ENCODE peak calls at places on chromosomes 13 and 19, in five cellular contexts. One of them, this sample, is unnamed. For H3K9me3, the result is how much of the 10 kb centered on the place peaks cover.

GRCh38 chr13:31797154-31797775 is 57.9 kb downstream of the RXFP2 start:
- DNase-seq in cardiac muscle cell: peak
- DNase-seq in body of pancreas: no peak
- DNase-seq in gastrocnemius medialis: no peak
- DNase-seq in psoas muscle: no peak
- DNase-seq in this sample: no peak

GRCh38 chr19:17379221-17379631 is 2.1 kb upstream of the PLVAP start:
- DNase-seq in cardiac muscle cell: no peak
- DNase-seq in body of pancreas: no peak
- DNase-seq in gastrocnemius medialis: no peak
- DNase-seq in psoas muscle: no peak
- DNase-seq in this sample: no peak

GRCh38 chr19:6271721-6272410 is 7.9 kb downstream of the MLLT1 start:
- DNase-seq in cardiac muscle cell: peak
- DNase-seq in body of pancreas: peak
- DNase-seq in gastrocnemius medialis: peak
- DNase-seq in psoas muscle: peak
- DNase-seq in this sample: no peak

GRCh38 chr19:42201489-42202289 is 15.8 kb downstream of the DEDD2 start:
- DNase-seq in cardiac muscle cell: no peak
- DNase-seq in body of pancreas: no peak
- DNase-seq in gastrocnemius medialis: peak
- DNase-seq in psoas muscle: no peak
- DNase-seq in this sample: peak

GRCh38 chr19:3116621-3117020 is 19.2 kb upstream of the GNA15 start:
- DNase-seq in cardiac muscle cell: no peak
- DNase-seq in body of pancreas: no peak
- DNase-seq in gastrocnemius medialis: no peak
- DNase-seq in psoas muscle: peak
- DNase-seq in this sample: no peak

GRCh38 chr13:29817604-29818378 is 32.6 kb downstream of the UBL3 start:
- DNase-seq in cardiac muscle cell: no peak
- DNase-seq in body of pancreas: no peak
- DNase-seq in gastrocnemius medialis: no peak
- DNase-seq in psoas muscle: no peak
- DNase-seq in this sample: no peak

GRCh38 chr13:63435668-63436275 is 2020.1 kb upstream of the PCDH20 start:
- DNase-seq in cardiac muscle cell: peak
- DNase-seq in body of pancreas: no peak
- DNase-seq in gastrocnemius medialis: no peak
- DNase-seq in psoas muscle: no peak
- DNase-seq in this sample: no peak

GRCh38 chr19:9070066-9070465 is 16.8 kb upstream of the OR1M1 start:
- DNase-seq in cardiac muscle cell: no peak
- DNase-seq in body of pancreas: no peak
- DNase-seq in gastrocnemius medialis: no peak
- DNase-seq in psoas muscle: no peak
- DNase-seq in this sample: no peak

GRCh38 chr19:40238775-40239174 is 12.3 kb upstream of the CCNP start:
- DNase-seq in cardiac muscle cell: no peak
- DNase-seq in body of pancreas: no peak
- DNase-seq in gastrocnemius medialis: no peak
- DNase-seq in psoas muscle: no peak
- DNase-seq in this sample: no peak
- TF ChIP-seq CTCF in cardiac muscle cell: no peak
- TF ChIP-seq CTCF in body of pancreas: no peak
- TF ChIP-seq CTCF in gastrocnemius medialis: no peak
- TF ChIP-seq CTCF in psoas muscle: no peak
- TF ChIP-seq CTCF in this sample: no peak

GRCh38 chr13:91540157-91540736 is 141.8 kb downstream of the GPC5 start:
- DNase-seq in cardiac muscle cell: no peak
- DNase-seq in body of pancreas: no peak
- DNase-seq in gastrocnemius medialis: no peak
- DNase-seq in psoas muscle: no peak
- DNase-seq in this sample: no peak
- H3K27ac ChIP-seq in cardiac muscle cell: peak
- H3K27ac ChIP-seq in body of pancreas: no peak
- H3K27ac ChIP-seq in gastrocnemius medialis: no peak
- H3K27ac ChIP-seq in psoas muscle: no peak
- H3K27ac ChIP-seq in this sample: no peak

GRCh38 chr19:21910318-21910717 is 74.3 kb upstream of the ZNF43 start:
- DNase-seq in cardiac muscle cell: no peak
- DNase-seq in body of pancreas: no peak
- DNase-seq in gastrocnemius medialis: no peak
- DNase-seq in psoas muscle: no peak
- DNase-seq in this sample: no peak

GRCh38 chr19:21902596-21902995 is 66.6 kb upstream of the ZNF43 start:
- DNase-seq in cardiac muscle cell: no peak
- DNase-seq in body of pancreas: no peak
- DNase-seq in gastrocnemius medialis: no peak
- DNase-seq in psoas muscle: no peak
- DNase-seq in this sample: no peak

GRCh38 chr19:21908066-21908465 is 72.1 kb upstream of the ZNF43 start:
- DNase-seq in cardiac muscle cell: no peak
- DNase-seq in body of pancreas: no peak
- DNase-seq in gastrocnemius medialis: no peak
- DNase-seq in psoas muscle: no peak
- DNase-seq in this sample: no peak

GRCh38 chr19:21912654-21913053 is 76.7 kb upstream of the ZNF43 start:
- DNase-seq in cardiac muscle cell: no peak
- DNase-seq in body of pancreas: no peak
- DNase-seq in gastrocnemius medialis: no peak
- DNase-seq in psoas muscle: no peak
- DNase-seq in this sample: no peak

DNA sequence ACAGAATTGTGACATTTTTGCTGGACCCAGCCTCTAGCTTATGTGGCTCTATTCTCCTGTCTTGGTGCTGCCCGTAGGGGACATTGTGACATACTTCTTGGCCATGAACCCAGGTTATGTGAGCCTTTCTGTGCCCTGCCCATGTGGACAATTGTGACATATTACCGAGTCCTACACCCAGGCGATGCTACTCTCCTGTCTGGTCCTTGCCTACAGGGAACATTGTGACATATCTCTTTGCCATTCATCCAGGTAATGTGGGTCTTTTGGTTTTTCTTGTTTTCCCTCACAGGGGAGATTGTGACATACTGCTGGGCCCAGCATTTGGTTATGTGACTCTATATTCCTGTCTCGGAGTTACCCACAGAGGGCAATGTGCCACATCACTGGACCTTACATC is 71.5 kb upstream of the ZNF43 start:
- DNase-seq in cardiac muscle cell: no peak
- DNase-seq in body of pancreas: no peak
- DNase-seq in gastrocnemius medialis: no peak
- DNase-seq in psoas muscle: no peak
- DNase-seq in this sample: no peak
- H3K9me3 ChIP-seq in cardiac muscle cell: under half
- H3K9me3 ChIP-seq in body of pancreas: under half
- H3K9me3 ChIP-seq in gastrocnemius medialis: under half
- H3K9me3 ChIP-seq in psoas muscle: under half
- H3K9me3 ChIP-seq in this sample: under half

GRCh38 chr19:15436826-15437110 is 13.0 kb downstream of the WIZ start:
- DNase-seq in cardiac muscle cell: no peak
- DNase-seq in body of pancreas: no peak
- DNase-seq in gastrocnemius medialis: no peak
- DNase-seq in psoas muscle: no peak
- DNase-seq in this sample: no peak

GRCh38 chr19:15436012-15436825 is 13.5 kb downstream of the WIZ start:
- DNase-seq in cardiac muscle cell: no peak
- DNase-seq in body of pancreas: no peak
- DNase-seq in gastrocnemius medialis: no peak
- DNase-seq in psoas muscle: no peak
- DNase-seq in this sample: no peak

GRCh38 chr19:15438577-15438976 is 11.2 kb downstream of the WIZ start:
- DNase-seq in cardiac muscle cell: no peak
- DNase-seq in body of pancreas: no peak
- DNase-seq in gastrocnemius medialis: no peak
- DNase-seq in psoas muscle: no peak
- DNase-seq in this sample: no peak

GRCh38 chr19:15438124-15438496 is 11.6 kb downstream of the WIZ start:
- DNase-seq in cardiac muscle cell: no peak
- DNase-seq in body of pancreas: no peak
- DNase-seq in gastrocnemius medialis: no peak
- DNase-seq in psoas muscle: no peak
- DNase-seq in this sample: no peak

GRCh38 chr19:15437355-15438123 is 12.2 kb downstream of the WIZ start:
- DNase-seq in cardiac muscle cell: no peak
- DNase-seq in body of pancreas: no peak
- DNase-seq in gastrocnemius medialis: no peak
- DNase-seq in psoas muscle: no peak
- DNase-seq in this sample: no peak
- TF ChIP-seq CTCF in cardiac muscle cell: no peak
- TF ChIP-seq CTCF in body of pancreas: no peak
- TF ChIP-seq CTCF in gastrocnemius medialis: no peak
- TF ChIP-seq CTCF in psoas muscle: peak
- TF ChIP-seq CTCF in this sample: no peak

DNA sequence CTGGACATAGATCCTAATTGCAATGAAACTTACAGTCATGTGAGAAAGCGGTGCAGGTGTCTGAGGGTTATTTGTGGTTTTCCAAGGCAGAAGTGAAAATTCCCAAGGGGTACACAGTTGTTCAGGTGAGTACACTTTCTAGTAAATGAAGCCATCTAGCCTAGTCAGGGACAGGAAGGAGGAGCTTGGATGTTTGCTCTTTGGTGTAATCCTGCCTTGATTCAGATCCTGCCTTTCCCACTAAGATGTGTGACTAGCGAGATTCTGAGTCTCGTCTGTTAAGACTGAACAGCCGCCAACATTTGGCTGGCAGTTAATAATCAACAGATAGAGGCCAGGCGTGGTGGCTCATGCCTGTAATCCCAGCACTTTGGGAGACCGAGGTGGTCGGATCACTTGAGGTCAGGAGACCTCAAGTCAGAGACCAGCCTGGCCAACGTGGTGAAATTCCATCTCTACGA is 2.5 kb downstream of the RPS9 start:
- DNase-seq in cardiac muscle cell: peak
- DNase-seq in body of pancreas: peak
- DNase-seq in gastrocnemius medialis: no peak
- DNase-seq in psoas muscle: no peak
- DNase-seq in this sample: no peak
- H3K27ac ChIP-seq in cardiac muscle cell: no peak
- H3K27ac ChIP-seq in body of pancreas: peak
- H3K27ac ChIP-seq in gastrocnemius medialis: peak
- H3K27ac ChIP-seq in psoas muscle: peak
- H3K27ac ChIP-seq in this sample: no peak

GRCh38 chr19:53015159-53015558 is 1.4 kb downstream of the ERVV-1 start:
- DNase-seq in cardiac muscle cell: no peak
- DNase-seq in body of pancreas: no peak
- DNase-seq in gastrocnemius medialis: no peak
- DNase-seq in psoas muscle: no peak
- DNase-seq in this sample: no peak

GRCh38 chr19:53015730-53016129 is 2.0 kb downstream of the ERVV-1 start:
- DNase-seq in cardiac muscle cell: no peak
- DNase-seq in body of pancreas: no peak
- DNase-seq in gastrocnemius medialis: no peak
- DNase-seq in psoas muscle: no peak
- DNase-seq in this sample: no peak

DNA sequence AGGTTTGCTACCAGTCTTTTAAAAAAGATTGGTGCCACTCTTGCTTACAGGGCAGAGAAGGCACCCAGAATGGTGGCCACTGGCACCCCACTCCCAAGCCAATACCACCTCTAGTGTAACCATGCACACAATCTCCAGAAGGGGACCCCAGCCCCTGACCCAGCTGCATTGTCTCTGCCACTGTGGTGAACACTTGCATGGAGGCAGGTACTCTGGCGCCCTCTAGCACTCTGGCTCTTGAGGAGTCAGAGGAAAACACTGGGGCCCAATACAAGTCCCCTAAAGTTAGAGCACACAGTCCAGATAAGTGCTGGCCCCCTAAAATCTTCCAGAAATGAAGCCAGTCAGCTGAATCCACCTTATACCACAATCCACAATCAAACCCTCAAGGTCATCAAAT is 6.0 kb downstream of the ERVV-1 start:
- DNase-seq in cardiac muscle cell: peak
- DNase-seq in body of pancreas: no peak
- DNase-seq in gastrocnemius medialis: no peak
- DNase-seq in psoas muscle: no peak
- DNase-seq in this sample: no peak
- H3K9me3 ChIP-seq in cardiac muscle cell: under half
- H3K9me3 ChIP-seq in body of pancreas: under half
- H3K9me3 ChIP-seq in gastrocnemius medialis: under half
- H3K9me3 ChIP-seq in psoas muscle: under half
- H3K9me3 ChIP-seq in this sample: under half

This sample was measured in CD4-positive, alpha-beta T cell.